ENCODE peak calls at places on chromosome 10, in five cellular contexts. One of them, this sample, is unnamed. For H3K4me1, the result is how much of the 10 kb centered on the place peaks cover.

GRCh38 chr10:69644658-69645295 is 14.7 kb downstream of the FAM241B start:
- DNase-seq in heart right ventricle: peak
- DNase-seq in psoas muscle: peak
- DNase-seq in tibial artery: peak
- DNase-seq in Panc1: no peak
- DNase-seq in this sample: peak

GRCh38 chr10:116080553-116080952 is 192.5 kb downstream of the GFRA1 start:
- DNase-seq in psoas muscle: no peak
- DNase-seq in tibial artery: no peak
- DNase-seq in Panc1: peak
- DNase-seq in heart right ventricle: no peak
- DNase-seq in this sample: peak

GRCh38 chr10:98299341-98299740 is 31.3 kb upstream of the LOXL4 start:
- DNase-seq in Panc1: no peak
- DNase-seq in heart right ventricle: no peak
- DNase-seq in tibial artery: no peak
- DNase-seq in psoas muscle: no peak
- DNase-seq in this sample: no peak

GRCh38 chr10:97065686-97066679 is 119.8 kb downstream of the SLIT1 start:
- DNase-seq in Panc1: no peak
- DNase-seq in psoas muscle: no peak
- DNase-seq in heart right ventricle: no peak
- DNase-seq in tibial artery: no peak
- DNase-seq in this sample: no peak

GRCh38 chr10:49841615-49842180 is 79.6 kb upstream of the OGDHL start:
- DNase-seq in Panc1: no peak
- DNase-seq in heart right ventricle: no peak
- DNase-seq in psoas muscle: no peak
- DNase-seq in tibial artery: no peak
- DNase-seq in this sample: no peak

GRCh38 chr10:48731141-48731540 is 46.5 kb downstream of the WDFY4 start:
- DNase-seq in Panc1: no peak
- DNase-seq in tibial artery: no peak
- DNase-seq in psoas muscle: no peak
- DNase-seq in heart right ventricle: no peak
- DNase-seq in this sample: no peak

GRCh38 chr10:97235353-97235752 is 49.6 kb upstream of the SLIT1 start:
- DNase-seq in Panc1: no peak
- DNase-seq in heart right ventricle: no peak
- DNase-seq in tibial artery: no peak
- DNase-seq in psoas muscle: no peak
- DNase-seq in this sample: no peak

GRCh38 chr10:60430017-60430416 is 40.3 kb upstream of the ANK3 start:
- DNase-seq in heart right ventricle: no peak
- DNase-seq in psoas muscle: no peak
- DNase-seq in tibial artery: no peak
- DNase-seq in Panc1: no peak
- DNase-seq in this sample: no peak

GRCh38 chr10:71887767-71888166 is 36.7 kb upstream of the PSAP start:
- DNase-seq in psoas muscle: no peak
- DNase-seq in tibial artery: no peak
- DNase-seq in heart right ventricle: no peak
- DNase-seq in Panc1: no peak
- DNase-seq in this sample: no peak

GRCh38 chr10:30510184-30510931 is 76.4 kb downstream of the MAP3K8 start:
- DNase-seq in heart right ventricle: no peak
- DNase-seq in Panc1: no peak
- DNase-seq in psoas muscle: peak
- DNase-seq in tibial artery: peak
- DNase-seq in this sample: peak

GRCh38 chr10:83750604-83751003 is 388.7 kb upstream of the GHITM start:
- DNase-seq in Panc1: no peak
- DNase-seq in heart right ventricle: no peak
- DNase-seq in tibial artery: no peak
- DNase-seq in psoas muscle: no peak
- DNase-seq in this sample: no peak

GRCh38 chr10:24825551-24825950 is 101.9 kb upstream of the ARHGAP21 start:
- DNase-seq in heart right ventricle: no peak
- DNase-seq in tibial artery: no peak
- DNase-seq in psoas muscle: no peak
- DNase-seq in Panc1: no peak
- DNase-seq in this sample: no peak

GRCh38 chr10:118108194-118109026 is 61.7 kb upstream of the RAB11FIP2 start:
- DNase-seq in tibial artery: no peak
- DNase-seq in psoas muscle: no peak
- DNase-seq in Panc1: no peak
- DNase-seq in heart right ventricle: no peak
- DNase-seq in this sample: no peak

GRCh38 chr10:58666024-58666423 is 153.4 kb downstream of the BICC1 start:
- DNase-seq in Panc1: no peak
- DNase-seq in heart right ventricle: no peak
- DNase-seq in tibial artery: no peak
- DNase-seq in psoas muscle: no peak
- DNase-seq in this sample: no peak

GRCh38 chr10:79355420-79356010 is 8.2 kb downstream of the PPIF start:
- DNase-seq in tibial artery: no peak
- DNase-seq in heart right ventricle: no peak
- DNase-seq in Panc1: no peak
- DNase-seq in psoas muscle: no peak
- DNase-seq in this sample: no peak

GRCh38 chr10:49187950-49188761 is at the start of gene TMEM273:
- DNase-seq in Panc1: no peak
- DNase-seq in heart right ventricle: peak
- DNase-seq in psoas muscle: peak
- DNase-seq in tibial artery: peak
- DNase-seq in this sample: peak

GRCh38 chr10:45446858-45447257 is 72.8 kb downstream of the ALOX5 start:
- DNase-seq in Panc1: no peak
- DNase-seq in heart right ventricle: no peak
- DNase-seq in tibial artery: no peak
- DNase-seq in psoas muscle: no peak
- DNase-seq in this sample: no peak

GRCh38 chr10:131928248-131929095 is 27.7 kb downstream of the PPP2R2D start:
- DNase-seq in heart right ventricle: no peak
- DNase-seq in psoas muscle: no peak
- DNase-seq in tibial artery: peak
- DNase-seq in Panc1: no peak
- DNase-seq in this sample: no peak

GRCh38 chr10:76411719-76412435 is 980.5 kb downstream of the LRMDA start:
- DNase-seq in Panc1: no peak
- DNase-seq in tibial artery: peak
- DNase-seq in heart right ventricle: peak
- DNase-seq in psoas muscle: peak
- DNase-seq in this sample: no peak

GRCh38 chr10:71276873-71277272 is 42.2 kb upstream of the SLC29A3 start:
- DNase-seq in heart right ventricle: no peak
- DNase-seq in psoas muscle: no peak
- DNase-seq in Panc1: no peak
- DNase-seq in tibial artery: no peak
- DNase-seq in this sample: no peak

GRCh38 chr10:107727762-107728317 is 563.3 kb upstream of the SORCS1 start:
- DNase-seq in psoas muscle: no peak
- DNase-seq in heart right ventricle: no peak
- DNase-seq in tibial artery: no peak
- DNase-seq in Panc1: no peak
- DNase-seq in this sample: no peak

GRCh38 chr10:104894711-104895110 is 253.6 kb downstream of the SORCS3 start:
- DNase-seq in tibial artery: no peak
- DNase-seq in heart right ventricle: no peak
- DNase-seq in psoas muscle: no peak
- DNase-seq in Panc1: no peak
- DNase-seq in this sample: no peak

GRCh38 chr10:77405771-77406241 is 231.8 kb downstream of the KCNMA1 start:
- DNase-seq in Panc1: peak
- DNase-seq in tibial artery: peak
- DNase-seq in heart right ventricle: peak
- DNase-seq in psoas muscle: peak
- DNase-seq in this sample: peak

GRCh38 chr10:43971981-43972380 is 323.3 kb upstream of the ZNF32 start:
- DNase-seq in psoas muscle: no peak
- DNase-seq in heart right ventricle: no peak
- DNase-seq in tibial artery: no peak
- DNase-seq in Panc1: no peak
- DNase-seq in this sample: no peak

GRCh38 chr10:90862908-90863514 is 5.2 kb upstream of the HTR7 start:
- DNase-seq in psoas muscle: no peak
- DNase-seq in Panc1: peak
- DNase-seq in heart right ventricle: no peak
- DNase-seq in tibial artery: no peak
- DNase-seq in this sample: no peak

GRCh38 chr10:90860790-90861189 is 3.0 kb upstream of the HTR7 start:
- DNase-seq in tibial artery: no peak
- DNase-seq in Panc1: no peak
- DNase-seq in heart right ventricle: no peak
- DNase-seq in psoas muscle: no peak
- DNase-seq in this sample: no peak

GRCh38 chr10:90871279-90871760 is 454 bp upstream of the RPP30 start:
- DNase-seq in heart right ventricle: no peak
- DNase-seq in tibial artery: no peak
- DNase-seq in Panc1: peak
- DNase-seq in psoas muscle: peak
- DNase-seq in this sample: peak

GRCh38 chr10:90866050-90866598 is 5.7 kb upstream of the RPP30 start:
- DNase-seq in heart right ventricle: no peak
- DNase-seq in psoas muscle: no peak
- DNase-seq in Panc1: no peak
- DNase-seq in tibial artery: no peak
- DNase-seq in this sample: no peak

GRCh38 chr10:90865400-90865799 is 6.4 kb upstream of the RPP30 start:
- DNase-seq in heart right ventricle: no peak
- DNase-seq in psoas muscle: no peak
- DNase-seq in tibial artery: no peak
- DNase-seq in Panc1: no peak
- DNase-seq in this sample: no peak
- TF ChIP-seq CTCF in heart right ventricle: peak
- TF ChIP-seq CTCF in psoas muscle: peak
- TF ChIP-seq CTCF in tibial artery: no peak
- TF ChIP-seq CTCF in Panc1: peak
- TF ChIP-seq CTCF in this sample: peak

GRCh38 chr10:62113680-62114079 is 155.0 kb downstream of the RTKN2 start:
- DNase-seq in heart right ventricle: no peak
- DNase-seq in tibial artery: no peak
- DNase-seq in Panc1: no peak
- DNase-seq in psoas muscle: no peak
- DNase-seq in this sample: no peak

GRCh38 chr10:62115321-62115720 is 153.3 kb downstream of the RTKN2 start:
- DNase-seq in tibial artery: no peak
- DNase-seq in psoas muscle: no peak
- DNase-seq in heart right ventricle: no peak
- DNase-seq in Panc1: no peak
- DNase-seq in this sample: no peak

GRCh38 chr10:62115842-62116241 is 152.8 kb downstream of the RTKN2 start:
- DNase-seq in tibial artery: no peak
- DNase-seq in Panc1: no peak
- DNase-seq in psoas muscle: no peak
- DNase-seq in heart right ventricle: no peak
- DNase-seq in this sample: no peak

GRCh38 chr10:62112325-62112724 is 156.3 kb downstream of the RTKN2 start:
- DNase-seq in tibial artery: no peak
- DNase-seq in Panc1: no peak
- DNase-seq in heart right ventricle: no peak
- DNase-seq in psoas muscle: no peak
- DNase-seq in this sample: peak

GRCh38 chr10:62112963-62113362 is 155.7 kb downstream of the RTKN2 start:
- DNase-seq in heart right ventricle: no peak
- DNase-seq in Panc1: no peak
- DNase-seq in psoas muscle: no peak
- DNase-seq in tibial artery: no peak
- DNase-seq in this sample: no peak
- H3K4me1 ChIP-seq in heart right ventricle: under half
- H3K4me1 ChIP-seq in Panc1: under half
- H3K4me1 ChIP-seq in psoas muscle: under half
- H3K4me1 ChIP-seq in tibial artery: under half
- H3K4me1 ChIP-seq in this sample: half or more

GRCh38 chr10:8534089-8534488 is 479.6 kb downstream of the GATA3 start:
- DNase-seq in tibial artery: no peak
- DNase-seq in psoas muscle: no peak
- DNase-seq in heart right ventricle: no peak
- DNase-seq in Panc1: no peak
- DNase-seq in this sample: no peak
- TF ChIP-seq CTCF in tibial artery: no peak
- TF ChIP-seq CTCF in psoas muscle: no peak
- TF ChIP-seq CTCF in heart right ventricle: no peak
- TF ChIP-seq CTCF in Panc1: no peak
- TF ChIP-seq CTCF in this sample: no peak

GRCh38 chr10:113594673-113595072 is 41.8 kb downstream of the HABP2 start:
- DNase-seq in tibial artery: no peak
- DNase-seq in psoas muscle: no peak
- DNase-seq in heart right ventricle: no peak
- DNase-seq in Panc1: no peak
- DNase-seq in this sample: no peak

GRCh38 chr10:113585949-113586348 is 33.1 kb downstream of the HABP2 start:
- DNase-seq in tibial artery: no peak
- DNase-seq in psoas muscle: no peak
- DNase-seq in Panc1: no peak
- DNase-seq in heart right ventricle: no peak
- DNase-seq in this sample: no peak

GRCh38 chr10:113592380-113592779 is 39.5 kb downstream of the HABP2 start:
- DNase-seq in tibial artery: no peak
- DNase-seq in heart right ventricle: no peak
- DNase-seq in psoas muscle: no peak
- DNase-seq in Panc1: no peak
- DNase-seq in this sample: no peak

GRCh38 chr10:113590581-113590980 is 37.7 kb downstream of the HABP2 start:
- DNase-seq in Panc1: no peak
- DNase-seq in psoas muscle: no peak
- DNase-seq in tibial artery: no peak
- DNase-seq in heart right ventricle: no peak
- DNase-seq in this sample: no peak

DNA sequence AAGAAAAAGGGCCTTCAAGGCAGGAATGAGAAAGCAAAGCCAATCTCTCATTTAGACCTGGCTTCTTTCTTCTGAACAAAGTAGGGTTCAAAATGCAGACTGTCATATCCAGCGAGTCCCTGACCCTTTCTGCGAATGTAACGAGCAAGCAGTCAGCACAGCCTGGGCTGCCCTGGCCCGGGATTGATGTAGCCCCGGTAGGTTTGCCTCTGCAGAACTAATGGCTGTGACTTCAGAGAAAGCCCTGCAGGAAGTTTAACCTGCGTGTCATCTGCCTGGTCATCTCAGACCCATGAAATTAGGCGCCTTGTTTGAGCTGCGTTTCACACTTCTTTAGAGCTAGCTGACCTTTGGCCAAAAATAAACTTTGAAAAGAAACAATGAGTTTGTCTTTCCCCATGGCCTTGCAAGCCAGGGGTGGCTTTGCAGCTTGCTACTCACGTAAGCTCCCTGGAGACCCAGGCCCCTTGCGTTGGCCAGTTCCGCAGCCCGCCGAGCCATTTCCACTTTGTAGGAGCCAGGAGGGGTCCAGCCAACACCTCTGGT is 36.4 kb downstream of the HABP2 start:
- DNase-seq in tibial artery: no peak
- DNase-seq in heart right ventricle: no peak
- DNase-seq in Panc1: no peak
- DNase-seq in psoas muscle: no peak
- DNase-seq in this sample: no peak
- H3K4me1 ChIP-seq in tibial artery: under half
- H3K4me1 ChIP-seq in heart right ventricle: under half
- H3K4me1 ChIP-seq in Panc1: under half
- H3K4me1 ChIP-seq in psoas muscle: under half
- H3K4me1 ChIP-seq in this sample: under half